ENCODE peak calls at places on chromosomes 3 and 15, in eight cellular contexts. A is HepG2, I is Peyer's patch, V is ovary, R is tibial nerve, Z is suprapubic skin, L is prostate gland, E is testis. M is an unnamed sample. For H3K4me1, the result is how much of the 10 kb centered on the place peaks cover.

GRCh38 chr3:11350374-11350773 is 78.2 kb downstream of the ATG7 start:
- DNase-seq in A (no peak), I (no peak), V (no peak), R (no peak), Z (no peak), L (no peak), E (no peak), M (no peak)

GRCh38 chr3:148467341-148467740 is 230.4 kb upstream of the AGTR1 start:
- DNase-seq in A (no peak), I (no peak), V (no peak), R (no peak), Z (no peak), L (no peak), E (no peak), M (no peak)

GRCh38 chr15:67601008-67601620 is 58.6 kb downstream of the MAP2K5 start:
- DNase-seq in A (no peak), I (no peak), V (no peak), R (no peak), Z (no peak), L (no peak), E (no peak), M (no peak)

GRCh38 chr3:10707089-10707983 is 108.7 kb upstream of the SLC6A11 start:
- DNase-seq in A (no peak), I (no peak), V (no peak), R (no peak), Z (no peak), L (no peak), E (no peak), M (no peak)

GRCh38 chr3:45269952-45270351 is 43.9 kb upstream of the TMEM158 start:
- DNase-seq in A (no peak), I (no peak), V (no peak), R (no peak), Z (no peak), L (no peak), E (no peak), M (no peak)

GRCh38 chr3:141735789-141736465 is 2.2 kb upstream of the RNF7 start:
- DNase-seq in A (peak), I (no peak), V (no peak), R (no peak), Z (no peak), L (no peak), E (no peak), M (no peak)

GRCh38 chr15:81752149-81752942 is 293.5 kb downstream of the MEX3B start:
- DNase-seq in A (no peak), I (no peak), V (no peak), R (peak), Z (peak), L (peak), E (peak), M (peak)

GRCh38 chr15:35306361-35306981 is 221.4 kb upstream of the NANOGP8 start:
- DNase-seq in A (no peak), I (no peak), V (no peak), R (no peak), Z (no peak), L (no peak), E (no peak), M (no peak)

GRCh38 chr15:65306551-65306950 is 2.1 kb downstream of the RNU5B-1 start:
- DNase-seq in A (no peak), I (no peak), V (no peak), R (no peak), Z (no peak), L (no peak), E (no peak), M (no peak)

GRCh38 chr3:71684752-71685151 is 40.5 kb downstream of the EIF4E3 start:
- DNase-seq in A (no peak), I (no peak), V (peak), R (no peak), Z (no peak), L (peak), E (peak), M (peak)

GRCh38 chr3:113034011-113034410 is 43.2 kb downstream of the GTPBP8 start:
- DNase-seq in A (no peak), I (no peak), V (no peak), R (no peak), Z (no peak), L (no peak), E (no peak), M (no peak)

GRCh38 chr15:82294061-82294690 is 31.6 kb downstream of the SAXO2 start:
- DNase-seq in A (no peak), I (no peak), V (no peak), R (no peak), Z (no peak), L (no peak), E (no peak), M (no peak)

GRCh38 chr3:89025185-89025584 is 82.2 kb upstream of the EPHA3 start:
- DNase-seq in A (no peak), I (no peak), V (no peak), R (no peak), Z (no peak), L (no peak), E (no peak), M (no peak)

GRCh38 chr3:134487406-134487805 is 1.5 kb downstream of the CEP63 start:
- DNase-seq in A (no peak), I (no peak), V (no peak), R (no peak), Z (no peak), L (no peak), E (no peak), M (no peak)

GRCh38 chr3:149384911-149385321 is 7.5 kb upstream of the TM4SF1 start:
- DNase-seq in A (peak), I (no peak), V (no peak), R (no peak), Z (no peak), L (no peak), E (peak), M (no peak)

GRCh38 chr15:62886431-62887071 is 156.0 kb upstream of the TPM1 start:
- DNase-seq in A (peak), I (no peak), V (peak), R (no peak), Z (no peak), L (no peak), E (no peak), M (no peak)

GRCh38 chr3:161314836-161315391 is 56.4 kb downstream of the SPTSSB start:
- DNase-seq in A (no peak), I (no peak), V (no peak), R (no peak), Z (no peak), L (no peak), E (no peak), M (no peak)

GRCh38 chr3:4410174-4410573 is 56.9 kb downstream of the SUMF1 start:
- DNase-seq in A (no peak), I (no peak), V (no peak), R (no peak), Z (no peak), L (no peak), E (no peak), M (no peak)

GRCh38 chr3:172138792-172139507 is 99.6 kb downstream of the FNDC3B start:
- DNase-seq in A (peak), I (no peak), V (no peak), R (peak), Z (no peak), L (no peak), E (peak), M (peak)

DNA sequence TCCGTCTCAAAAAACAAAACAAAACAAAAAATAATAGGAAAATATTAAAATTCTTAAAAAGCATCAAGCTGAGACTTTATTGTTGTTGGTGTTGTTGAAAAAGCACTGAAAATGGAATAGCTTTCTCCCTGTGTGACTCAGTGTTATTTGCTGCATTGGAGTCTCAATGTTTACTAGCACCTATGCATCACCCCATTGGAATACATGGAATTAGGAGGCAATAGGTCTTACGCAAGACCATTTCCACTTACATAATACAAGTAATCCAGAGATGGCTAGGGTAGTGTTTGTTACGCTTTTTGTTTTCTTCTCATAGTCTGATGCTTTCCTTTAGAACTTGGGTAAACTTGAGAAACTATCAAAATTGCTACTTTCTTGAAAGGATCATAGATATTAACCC is 15.2 kb downstream of the GXYLT2 start:
- DNase-seq in A (peak), I (no peak), V (no peak), R (no peak), Z (no peak), L (no peak), E (no peak), M (no peak)
- H3K4me1 ChIP-seq in A (under half), I (under half), V (under half), R (under half), Z (under half), L (under half), E (under half), M (under half)

DNA sequence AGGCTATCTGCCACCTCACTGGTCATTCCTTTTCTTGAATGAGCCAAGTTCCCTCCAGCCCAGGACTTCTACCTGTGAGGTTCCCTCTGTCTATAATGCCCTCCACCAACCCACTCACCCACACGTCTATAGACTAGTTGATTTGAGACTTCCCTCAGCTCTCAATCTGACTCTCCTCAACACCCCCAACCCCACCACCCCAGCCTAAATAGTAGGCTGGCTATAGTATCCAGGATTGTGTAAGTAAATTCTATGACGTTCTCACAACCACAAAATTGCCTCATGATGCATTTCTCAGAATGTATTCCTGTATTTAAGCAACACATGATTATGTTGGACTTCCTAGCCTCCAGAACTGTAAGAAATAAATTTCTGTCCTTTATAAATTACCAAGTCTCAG is 2.2 kb downstream of the PLSCR1 start:
- DNase-seq in A (no peak), I (no peak), V (no peak), R (no peak), Z (no peak), L (no peak), E (no peak), M (no peak)
- TF ChIP-seq POLR2A in A (no peak), I (no peak), V (no peak), R (no peak), Z (no peak), L (no peak), E (no peak), M (no peak)

GRCh38 chr3:97293596-97294131 is 470.9 kb upstream of the ARL6 start:
- DNase-seq in A (no peak), I (no peak), V (no peak), R (no peak), Z (no peak), L (no peak), E (no peak), M (no peak)
- H3K4me1 ChIP-seq in A (under half), I (under half), V (under half), R (under half), Z (under half), L (under half), E (under half), M (under half)

GRCh38 chr3:155870945-155871745 is 695 bp downstream of the GMPS start:
- DNase-seq in A (no peak), I (peak), V (peak), R (peak), Z (peak), L (peak), E (peak), M (peak)
- TF ChIP-seq POLR2A in A (no peak), I (no peak), V (no peak), R (no peak), Z (no peak), L (peak), E (no peak), M (no peak)

GRCh38 chr3:177358968-177359600 is 161.8 kb upstream of the TBL1XR1 start:
- DNase-seq in A (no peak), I (peak), V (peak), R (no peak), Z (peak), L (no peak), E (peak), M (peak)
- H3K4me1 ChIP-seq in A (half or more), I (under half), V (under half), R (under half), Z (half or more), L (under half), E (half or more), M (under half)

GRCh38 chr3:80052271-80052670 is 284.5 kb upstream of the ROBO1 start:
- DNase-seq in A (no peak), I (no peak), V (no peak), R (no peak), Z (no peak), L (no peak), E (no peak), M (no peak)

GRCh38 chr3:80050826-80051601 is 283.2 kb upstream of the ROBO1 start:
- DNase-seq in A (no peak), I (no peak), V (no peak), R (no peak), Z (peak), L (no peak), E (no peak), M (no peak)

GRCh38 chr3:80051602-80051962 is 283.8 kb upstream of the ROBO1 start:
- DNase-seq in A (no peak), I (no peak), V (no peak), R (no peak), Z (no peak), L (no peak), E (peak), M (no peak)
- TF ChIP-seq POLR2A in A (no peak), I (no peak), V (no peak), R (no peak), Z (no peak), L (no peak), E (no peak), M (no peak)

GRCh38 chr15:70260580-70260979 is 162.9 kb upstream of the TLE3 start:
- DNase-seq in A (no peak), I (no peak), V (no peak), R (no peak), Z (no peak), L (no peak), E (no peak), M (no peak)

GRCh38 chr15:70264014-70264492 is 166.3 kb upstream of the TLE3 start:
- DNase-seq in A (no peak), I (no peak), V (no peak), R (no peak), Z (no peak), L (no peak), E (peak), M (peak)

GRCh38 chr15:70261083-70261482 is 163.4 kb upstream of the TLE3 start:
- DNase-seq in A (no peak), I (no peak), V (no peak), R (no peak), Z (no peak), L (no peak), E (no peak), M (no peak)

GRCh38 chr15:70262171-70262570 is 164.5 kb upstream of the TLE3 start:
- DNase-seq in A (no peak), I (no peak), V (no peak), R (no peak), Z (no peak), L (no peak), E (no peak), M (no peak)

DNA sequence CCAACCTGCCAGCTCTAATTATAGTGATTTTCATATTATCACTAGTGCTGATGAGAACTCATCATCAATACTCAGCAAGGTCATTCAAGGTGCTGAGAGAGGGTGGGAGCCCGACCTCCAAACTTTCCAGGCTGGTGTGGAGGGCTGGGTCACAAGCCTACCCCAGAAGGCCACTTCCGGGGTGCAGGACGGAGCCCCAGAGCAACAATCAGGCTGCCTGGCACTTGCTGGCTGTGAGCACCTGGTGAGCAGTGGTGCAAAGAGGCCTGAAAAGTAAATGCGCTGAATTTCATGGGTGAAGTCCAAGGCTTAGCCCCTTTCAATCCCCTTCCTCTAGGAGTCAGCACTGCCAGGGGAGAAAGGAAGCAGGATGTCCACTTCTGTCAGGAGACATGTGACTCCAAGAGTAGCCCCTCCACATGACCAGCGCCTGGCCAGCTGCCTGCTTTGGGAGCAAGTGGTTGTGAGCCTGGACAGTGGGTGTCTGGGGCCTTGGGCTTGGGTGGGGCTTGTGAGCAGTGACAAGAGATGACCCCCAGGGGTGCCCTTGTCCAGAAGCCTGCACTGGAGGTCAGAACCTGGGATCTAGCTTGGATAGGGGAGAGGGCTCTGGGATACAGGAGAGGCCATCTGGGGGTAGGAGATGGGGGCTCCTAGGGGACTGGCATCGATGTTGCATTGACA is 165.0 kb upstream of the TLE3 start:
- DNase-seq in A (no peak), I (no peak), V (no peak), R (no peak), Z (no peak), L (no peak), E (no peak), M (no peak)
- H3K4me1 ChIP-seq in A (under half), I (under half), V (under half), R (under half), Z (under half), L (under half), E (under half), M (under half)

GRCh38 chr3:52774901-52775864 is 2.2 kb upstream of the ITIH1 start:
- DNase-seq in A (peak), I (peak), V (no peak), R (peak), Z (no peak), L (no peak), E (no peak), M (peak)
- TF ChIP-seq POLR2A in A (no peak), I (no peak), V (no peak), R (no peak), Z (no peak), L (no peak), E (no peak), M (no peak)

M was measured in adrenal gland.